ENCODE peak calls at places on chromosomes 1 and 21, in four cellular contexts. L, D, U and T are unnamed samples.

GRCh38 chr1:62466982-62467532 is 30.2 kb downstream of the USP1 start:
- DNase-seq in L (no peak), D (no peak), U (no peak), T (peak)

GRCh38 chr1:167864392-167864992 is 49.4 kb downstream of the ADCY10 start:
- DNase-seq in L (no peak), D (no peak), U (no peak), T (no peak)

GRCh38 chr21:40704141-40704540 is 142.8 kb downstream of the DSCAM start:
- DNase-seq in L (no peak), D (no peak), U (no peak), T (no peak)

GRCh38 chr21:44524412-44525371 is 15.3 kb downstream of the KRTAP10-1 start:
- DNase-seq in L (no peak), D (peak), U (no peak), T (no peak)

GRCh38 chr21:45322960-45323461 is 35.3 kb upstream of the POFUT2 start:
- DNase-seq in L (peak), D (no peak), U (no peak), T (no peak)

GRCh38 chr1:226446058-226446457 is 38.2 kb upstream of the PARP1 start:
- DNase-seq in L (no peak), D (no peak), U (no peak), T (no peak)

GRCh38 chr1:114270255-114271117 is 116.8 kb upstream of the SYT6 start:
- DNase-seq in L (no peak), D (no peak), U (no peak), T (no peak)

GRCh38 chr1:155072531-155073289 is 5.9 kb upstream of the EFNA3 start:
- DNase-seq in L (no peak), D (no peak), U (no peak), T (no peak)

GRCh38 chr21:16028163-16028562 is 298.4 kb downstream of the USP25 start:
- DNase-seq in L (no peak), D (no peak), U (no peak), T (no peak)

GRCh38 chr1:200873671-200874397 is 1.1 kb downstream of the GPR25 start:
- DNase-seq in L (peak), D (no peak), U (no peak), T (no peak)

GRCh38 chr1:200874694-200875093 is 1.9 kb downstream of the GPR25 start:
- DNase-seq in L (no peak), D (no peak), U (no peak), T (no peak)

GRCh38 chr1:200873116-200873670 is 412 bp downstream of the GPR25 start:
- DNase-seq in L (no peak), D (no peak), U (no peak), T (no peak)

GRCh38 chr1:200869753-200870391 is 2.9 kb upstream of the GPR25 start:
- DNase-seq in L (no peak), D (no peak), U (no peak), T (no peak)

DNA sequence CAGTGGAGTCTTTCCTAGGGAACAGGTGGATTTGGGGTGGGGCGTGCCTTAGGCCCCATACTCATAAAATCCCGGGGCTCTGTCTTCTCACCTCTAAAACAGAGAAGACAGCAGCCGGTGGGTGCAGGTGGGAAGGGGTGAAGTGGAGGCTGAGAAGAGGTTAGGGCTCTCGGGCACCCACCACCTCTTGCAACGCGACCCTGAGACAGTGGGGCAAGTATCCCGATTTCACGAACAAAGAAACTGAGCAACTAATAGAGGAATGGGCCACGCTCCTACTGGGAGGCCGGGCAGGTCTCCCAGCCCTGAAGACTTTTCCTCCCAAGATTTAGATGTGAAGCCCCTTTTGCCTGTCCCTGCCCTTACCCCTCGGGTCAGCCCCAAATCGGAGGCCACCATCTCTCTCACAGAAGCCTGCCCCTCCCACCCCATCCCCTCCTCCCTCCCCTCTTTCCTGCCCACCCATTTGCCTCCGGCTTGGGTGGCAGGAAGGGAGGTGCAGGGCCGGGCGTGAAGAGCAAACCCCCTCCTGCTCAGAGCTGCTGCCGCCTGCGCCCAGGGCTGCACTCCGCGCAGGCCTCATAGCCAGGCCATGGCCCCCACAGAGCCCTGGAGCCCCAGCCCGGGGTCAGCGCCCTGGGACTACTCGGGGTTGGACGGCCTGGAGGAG is at the start of gene GPR25:
- DNase-seq in L (no peak), D (no peak), U (no peak), T (no peak)
- H3K4me3 ChIP-seq in L (peak), D (no peak), U (no peak), T (peak)

GRCh38 chr1:57423135-57424131 is at the start of gene DAB1:
- DNase-seq in L (no peak), D (no peak), U (no peak), T (no peak)

GRCh38 chr1:57421366-57421765 is 2.5 kb downstream of the DAB1 start:
- DNase-seq in L (no peak), D (no peak), U (no peak), T (no peak)

GRCh38 chr1:57424231-57425027 is 569 bp upstream of the DAB1 start:
- DNase-seq in L (peak), D (no peak), U (no peak), T (no peak)

DNA sequence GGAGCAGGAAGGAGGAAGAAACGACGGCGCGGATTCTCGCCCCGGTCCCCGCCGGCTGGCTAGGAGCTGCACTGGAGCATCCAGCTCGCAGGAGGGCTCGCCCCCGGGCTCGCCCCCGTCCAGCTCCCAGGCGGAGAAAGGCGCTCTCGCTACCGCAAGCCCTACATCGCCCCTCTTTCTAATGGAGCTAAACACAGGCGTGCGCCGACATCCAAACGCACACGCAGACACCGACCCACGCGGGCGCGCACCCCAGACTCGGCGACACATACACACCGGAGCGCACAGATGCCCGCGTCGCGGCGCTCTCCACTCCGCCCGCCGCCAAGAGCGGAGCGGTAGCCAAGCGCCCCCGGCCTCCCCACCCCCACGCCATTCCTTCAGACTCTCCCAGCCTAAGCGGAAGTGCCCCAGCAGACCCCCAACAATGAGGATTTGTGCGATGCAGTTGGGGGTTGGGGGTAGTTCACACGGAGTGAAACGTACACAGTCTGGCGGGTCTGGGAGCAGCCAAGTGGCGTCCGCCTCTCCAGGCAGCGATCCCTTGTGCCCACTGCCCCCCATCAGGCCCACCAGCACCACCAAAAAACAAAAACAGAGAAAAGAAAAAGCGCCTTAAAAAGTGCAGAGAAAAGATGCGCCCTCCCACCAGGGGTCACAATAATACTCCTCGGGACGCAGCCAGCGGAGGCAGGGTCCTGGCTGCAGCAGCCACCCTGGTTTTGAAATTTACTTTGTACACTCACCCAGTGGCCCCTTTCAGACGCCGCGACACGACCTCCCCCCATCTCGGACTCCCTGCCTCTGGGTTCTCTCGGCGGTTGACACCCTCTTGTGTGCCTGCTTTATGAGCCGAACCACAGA is 1.4 kb downstream of the DAB1 start:
- DNase-seq in L (no peak), D (no peak), U (no peak), T (no peak)
- TF ChIP-seq CTCF in L (no peak), D (no peak), U (peak), T (no peak)

DNA sequence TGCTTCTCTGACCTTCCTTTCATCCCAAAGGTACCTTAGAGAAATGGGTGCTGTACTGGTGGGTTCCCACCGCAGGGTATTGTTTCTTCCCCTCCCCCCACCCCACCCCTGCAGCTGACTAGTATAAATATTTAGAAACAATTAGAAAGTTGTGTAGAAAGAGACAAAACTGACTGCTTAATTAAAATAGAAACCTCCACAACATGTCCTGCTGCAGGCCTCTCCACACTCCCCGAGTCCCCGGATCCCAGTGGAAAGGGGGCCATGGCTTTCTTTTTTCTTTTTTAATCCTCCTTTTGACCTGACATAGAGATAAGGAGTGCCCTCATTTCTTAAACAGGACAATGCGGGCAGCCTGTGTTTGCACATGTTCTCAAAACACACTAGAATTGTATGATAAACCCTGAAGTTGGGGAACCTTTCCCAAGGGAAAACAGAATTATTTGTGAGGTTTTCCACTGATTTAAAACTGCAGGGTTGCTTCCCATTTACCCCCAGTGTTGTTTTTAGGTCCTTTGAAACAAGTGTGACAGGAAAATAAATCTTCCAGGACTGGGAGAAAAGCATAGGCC is 1.7 kb downstream of the RHOU start:
- DNase-seq in L (no peak), D (no peak), U (no peak), T (no peak)
- H3K4me3 ChIP-seq in L (peak), D (no peak), U (no peak), T (no peak)

DNA sequence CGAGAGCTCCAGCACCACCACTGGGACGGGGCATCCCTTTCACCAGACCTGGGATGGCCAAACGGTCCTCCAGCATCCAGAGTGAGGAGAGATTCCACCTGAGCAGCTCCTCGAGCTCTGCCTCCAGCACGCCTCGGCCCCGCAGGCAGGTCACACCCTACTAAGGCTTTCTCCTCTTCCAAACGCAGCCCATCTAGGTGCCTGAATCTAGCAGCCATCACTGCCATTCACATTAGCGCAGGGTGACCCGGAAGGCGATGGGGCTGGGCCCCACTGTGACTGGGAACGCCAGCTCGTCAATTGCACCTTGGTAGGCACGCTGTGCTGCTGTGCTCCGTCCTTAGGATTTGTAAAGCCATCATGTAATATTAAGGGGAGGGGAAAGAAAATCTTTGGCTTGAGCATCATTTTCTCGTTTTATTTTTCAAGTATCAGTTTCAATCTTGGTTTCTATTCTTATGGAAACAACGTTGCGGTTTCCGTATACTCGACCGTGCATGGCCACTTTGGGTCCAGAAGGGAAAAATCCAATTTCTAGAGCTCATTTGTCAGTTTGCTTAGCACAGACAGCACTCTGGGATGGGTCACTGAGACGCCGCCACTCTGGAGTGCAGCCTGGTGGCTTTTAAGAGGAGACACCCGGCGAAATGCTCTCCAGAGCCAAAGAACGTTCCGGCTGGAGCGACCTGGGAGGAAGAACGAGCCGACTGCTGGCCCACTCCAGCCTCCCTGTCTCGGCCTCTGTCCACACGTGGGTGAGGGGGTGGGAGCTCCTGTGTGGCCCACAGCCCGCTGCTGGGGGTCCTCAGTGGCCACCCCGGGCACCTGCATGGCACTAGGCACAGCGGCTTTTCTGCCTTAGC is 173.6 kb downstream of the PRDM16 start:
- DNase-seq in L (no peak), D (no peak), U (no peak), T (no peak)
- TF ChIP-seq CTCF in L (no peak), D (no peak), U (no peak), T (no peak)